ENCODE peak calls at places on chromosomes 13 and 19, in nine cellular contexts. One of them, this sample, is unnamed.

GRCh38 chr13:31885994-31886393 is 145.6 kb upstream of the FRY start:
- DNase-seq in endothelial cell: no peak
- DNase-seq in stomach: no peak
- DNase-seq in neural crest cell: no peak
- DNase-seq in pancreas: no peak
- DNase-seq in brain microvascular endothelial cell: no peak
- DNase-seq in sigmoid colon: no peak
- DNase-seq in cardiac muscle cell: peak
- DNase-seq in AG04450: no peak
- DNase-seq in this sample: no peak

GRCh38 chr13:23558675-23559536 is 11.3 kb upstream of the TNFRSF19 start:
- DNase-seq in endothelial cell: no peak
- DNase-seq in stomach: peak
- DNase-seq in neural crest cell: peak
- DNase-seq in pancreas: no peak
- DNase-seq in brain microvascular endothelial cell: peak
- DNase-seq in sigmoid colon: peak
- DNase-seq in cardiac muscle cell: peak
- DNase-seq in AG04450: peak
- DNase-seq in this sample: no peak

GRCh38 chr19:44807162-44807561 is 1.7 kb upstream of the BCAM start:
- DNase-seq in endothelial cell: no peak
- DNase-seq in stomach: peak
- DNase-seq in neural crest cell: no peak
- DNase-seq in pancreas: no peak
- DNase-seq in brain microvascular endothelial cell: no peak
- DNase-seq in sigmoid colon: no peak
- DNase-seq in cardiac muscle cell: no peak
- DNase-seq in AG04450: no peak
- DNase-seq in this sample: no peak

GRCh38 chr13:48275507-48275906 is 28.0 kb upstream of the RB1 start:
- DNase-seq in endothelial cell: no peak
- DNase-seq in stomach: no peak
- DNase-seq in neural crest cell: no peak
- DNase-seq in pancreas: no peak
- DNase-seq in brain microvascular endothelial cell: no peak
- DNase-seq in sigmoid colon: no peak
- DNase-seq in cardiac muscle cell: no peak
- DNase-seq in AG04450: no peak
- DNase-seq in this sample: no peak

GRCh38 chr19:35247526-35248309 is 1.1 kb upstream of the LSR start:
- DNase-seq in endothelial cell: peak
- DNase-seq in stomach: peak
- DNase-seq in neural crest cell: no peak
- DNase-seq in pancreas: peak
- DNase-seq in brain microvascular endothelial cell: no peak
- DNase-seq in sigmoid colon: no peak
- DNase-seq in cardiac muscle cell: peak
- DNase-seq in AG04450: no peak
- DNase-seq in this sample: peak

GRCh38 chr13:77918391-77919261 is at the start of gene EDNRB:
- DNase-seq in endothelial cell: peak
- DNase-seq in stomach: peak
- DNase-seq in neural crest cell: peak
- DNase-seq in pancreas: peak
- DNase-seq in brain microvascular endothelial cell: peak
- DNase-seq in sigmoid colon: peak
- DNase-seq in cardiac muscle cell: peak
- DNase-seq in AG04450: no peak
- DNase-seq in this sample: no peak

GRCh38 chr19:1295169-1296012 is 9.7 kb downstream of the EFNA2 start:
- DNase-seq in endothelial cell: peak
- DNase-seq in stomach: no peak
- DNase-seq in neural crest cell: no peak
- DNase-seq in pancreas: no peak
- DNase-seq in brain microvascular endothelial cell: no peak
- DNase-seq in sigmoid colon: no peak
- DNase-seq in cardiac muscle cell: peak
- DNase-seq in AG04450: no peak
- DNase-seq in this sample: no peak

GRCh38 chr19:2577722-2578335 is 101.9 kb downstream of the GADD45B start:
- DNase-seq in endothelial cell: no peak
- DNase-seq in stomach: no peak
- DNase-seq in neural crest cell: no peak
- DNase-seq in pancreas: peak
- DNase-seq in brain microvascular endothelial cell: no peak
- DNase-seq in sigmoid colon: peak
- DNase-seq in cardiac muscle cell: no peak
- DNase-seq in AG04450: no peak
- DNase-seq in this sample: no peak

GRCh38 chr19:29671393-29672076 is 6.3 kb downstream of the PLEKHF1 start:
- DNase-seq in endothelial cell: no peak
- DNase-seq in stomach: peak
- DNase-seq in neural crest cell: no peak
- DNase-seq in pancreas: no peak
- DNase-seq in brain microvascular endothelial cell: peak
- DNase-seq in sigmoid colon: peak
- DNase-seq in cardiac muscle cell: no peak
- DNase-seq in AG04450: no peak
- DNase-seq in this sample: no peak

GRCh38 chr13:50320297-50320862 is 305.1 kb downstream of the KCNRG start:
- DNase-seq in endothelial cell: no peak
- DNase-seq in stomach: no peak
- DNase-seq in neural crest cell: no peak
- DNase-seq in pancreas: no peak
- DNase-seq in brain microvascular endothelial cell: peak
- DNase-seq in sigmoid colon: no peak
- DNase-seq in cardiac muscle cell: no peak
- DNase-seq in AG04450: peak
- DNase-seq in this sample: no peak

GRCh38 chr13:34277971-34278370 is 460.0 kb downstream of the RFC3 start:
- DNase-seq in endothelial cell: no peak
- DNase-seq in stomach: no peak
- DNase-seq in neural crest cell: no peak
- DNase-seq in pancreas: no peak
- DNase-seq in brain microvascular endothelial cell: no peak
- DNase-seq in sigmoid colon: no peak
- DNase-seq in cardiac muscle cell: no peak
- DNase-seq in AG04450: no peak
- DNase-seq in this sample: no peak

GRCh38 chr19:53545271-53546065 is 7.5 kb downstream of the ZNF331 start:
- DNase-seq in endothelial cell: no peak
- DNase-seq in stomach: no peak
- DNase-seq in neural crest cell: no peak
- DNase-seq in pancreas: no peak
- DNase-seq in brain microvascular endothelial cell: peak
- DNase-seq in sigmoid colon: no peak
- DNase-seq in cardiac muscle cell: no peak
- DNase-seq in AG04450: no peak
- DNase-seq in this sample: no peak

GRCh38 chr19:39417463-39418181 is 5.2 kb downstream of the PLEKHG2 start:
- DNase-seq in endothelial cell: no peak
- DNase-seq in stomach: no peak
- DNase-seq in neural crest cell: no peak
- DNase-seq in pancreas: no peak
- DNase-seq in brain microvascular endothelial cell: no peak
- DNase-seq in sigmoid colon: no peak
- DNase-seq in cardiac muscle cell: no peak
- DNase-seq in AG04450: no peak
- DNase-seq in this sample: no peak

GRCh38 chr13:54676526-54677113 is 1648.0 kb downstream of the OLFM4 start:
- DNase-seq in endothelial cell: no peak
- DNase-seq in stomach: no peak
- DNase-seq in neural crest cell: no peak
- DNase-seq in pancreas: no peak
- DNase-seq in brain microvascular endothelial cell: no peak
- DNase-seq in sigmoid colon: no peak
- DNase-seq in cardiac muscle cell: no peak
- DNase-seq in AG04450: no peak
- DNase-seq in this sample: no peak

DNA sequence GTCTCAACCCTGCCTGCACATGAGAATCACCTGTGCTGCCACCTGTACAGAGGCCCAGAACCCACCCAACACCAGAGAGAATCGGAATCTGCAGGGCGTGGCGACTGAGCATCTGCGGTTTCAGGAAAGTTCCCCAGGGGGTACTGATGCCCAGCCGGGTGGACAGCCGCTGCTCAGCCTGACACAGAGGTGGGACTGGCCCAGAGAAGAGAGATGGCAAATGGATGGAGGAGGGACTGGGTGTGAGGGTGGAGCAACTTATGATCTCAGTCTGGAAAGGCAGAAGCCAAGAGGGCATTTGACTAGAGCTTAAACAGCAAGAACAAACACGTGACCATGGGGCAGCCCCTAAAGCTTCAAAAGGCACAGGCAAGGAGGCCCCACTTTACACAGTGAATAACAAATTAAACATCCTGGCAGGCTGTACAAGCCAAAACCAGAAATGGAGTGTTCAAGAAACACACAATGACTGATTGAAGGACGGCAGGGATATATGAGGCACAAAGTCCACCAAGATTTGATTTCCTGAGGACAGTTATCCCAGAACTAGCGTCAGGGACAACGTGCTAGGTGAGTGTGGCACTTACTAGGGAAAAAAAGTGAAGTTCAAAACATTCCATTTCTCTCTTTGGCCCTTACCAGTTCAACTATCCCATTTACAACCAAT is 3.1 kb downstream of the RANBP3 start:
- DNase-seq in endothelial cell: no peak
- DNase-seq in stomach: no peak
- DNase-seq in neural crest cell: no peak
- DNase-seq in pancreas: no peak
- DNase-seq in brain microvascular endothelial cell: no peak
- DNase-seq in sigmoid colon: no peak
- DNase-seq in cardiac muscle cell: no peak
- DNase-seq in AG04450: no peak
- DNase-seq in this sample: no peak
- TF ChIP-seq CTCF in endothelial cell: no peak
- TF ChIP-seq CTCF in stomach: no peak
- TF ChIP-seq CTCF in neural crest cell: no peak
- TF ChIP-seq CTCF in pancreas: no peak
- TF ChIP-seq CTCF in brain microvascular endothelial cell: no peak
- TF ChIP-seq CTCF in sigmoid colon: no peak
- TF ChIP-seq CTCF in cardiac muscle cell: no peak
- TF ChIP-seq CTCF in AG04450: no peak
- TF ChIP-seq CTCF in this sample: no peak

GRCh38 chr13:84870190-84870589 is 929.0 kb downstream of the SLITRK6 start:
- DNase-seq in endothelial cell: no peak
- DNase-seq in stomach: no peak
- DNase-seq in neural crest cell: no peak
- DNase-seq in pancreas: no peak
- DNase-seq in brain microvascular endothelial cell: no peak
- DNase-seq in sigmoid colon: no peak
- DNase-seq in cardiac muscle cell: no peak
- DNase-seq in AG04450: no peak
- DNase-seq in this sample: no peak
- TF ChIP-seq CTCF in endothelial cell: no peak
- TF ChIP-seq CTCF in stomach: no peak
- TF ChIP-seq CTCF in neural crest cell: peak
- TF ChIP-seq CTCF in pancreas: no peak
- TF ChIP-seq CTCF in brain microvascular endothelial cell: peak
- TF ChIP-seq CTCF in sigmoid colon: no peak
- TF ChIP-seq CTCF in cardiac muscle cell: no peak
- TF ChIP-seq CTCF in AG04450: peak
- TF ChIP-seq CTCF in this sample: no peak

DNA sequence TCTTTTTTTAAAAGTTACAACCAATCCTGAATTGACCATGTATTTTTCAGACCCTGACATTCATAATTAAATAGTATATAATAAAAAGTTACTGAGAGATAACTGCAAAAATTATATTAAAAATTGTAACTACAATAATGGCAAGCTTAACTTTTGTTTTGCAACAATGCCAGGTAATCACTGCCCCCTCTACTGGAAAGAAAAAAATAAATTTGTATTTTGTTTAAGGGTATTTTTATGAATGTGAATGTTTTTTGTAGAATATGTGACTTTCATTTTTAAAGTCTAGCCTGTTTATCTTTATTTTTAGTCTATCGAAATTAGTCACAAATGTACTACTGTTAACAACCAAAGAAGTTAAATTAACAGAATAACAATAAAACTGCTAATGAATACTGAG is 21.7 kb downstream of the MRPS31 start:
- DNase-seq in endothelial cell: no peak
- DNase-seq in stomach: no peak
- DNase-seq in neural crest cell: no peak
- DNase-seq in pancreas: no peak
- DNase-seq in brain microvascular endothelial cell: no peak
- DNase-seq in sigmoid colon: no peak
- DNase-seq in cardiac muscle cell: no peak
- DNase-seq in AG04450: no peak
- DNase-seq in this sample: no peak
- TF ChIP-seq CTCF in endothelial cell: peak
- TF ChIP-seq CTCF in stomach: no peak
- TF ChIP-seq CTCF in neural crest cell: peak
- TF ChIP-seq CTCF in pancreas: no peak
- TF ChIP-seq CTCF in brain microvascular endothelial cell: peak
- TF ChIP-seq CTCF in sigmoid colon: no peak
- TF ChIP-seq CTCF in cardiac muscle cell: peak
- TF ChIP-seq CTCF in AG04450: peak
- TF ChIP-seq CTCF in this sample: peak

GRCh38 chr13:53200498-53201453 is 172.2 kb downstream of the OLFM4 start:
- DNase-seq in endothelial cell: peak
- DNase-seq in stomach: peak
- DNase-seq in neural crest cell: peak
- DNase-seq in pancreas: peak
- DNase-seq in brain microvascular endothelial cell: no peak
- DNase-seq in sigmoid colon: peak
- DNase-seq in cardiac muscle cell: peak
- DNase-seq in AG04450: no peak
- DNase-seq in this sample: peak
- TF ChIP-seq CTCF in endothelial cell: peak
- TF ChIP-seq CTCF in stomach: no peak
- TF ChIP-seq CTCF in neural crest cell: peak
- TF ChIP-seq CTCF in pancreas: peak
- TF ChIP-seq CTCF in brain microvascular endothelial cell: peak
- TF ChIP-seq CTCF in sigmoid colon: no peak
- TF ChIP-seq CTCF in cardiac muscle cell: peak
- TF ChIP-seq CTCF in AG04450: peak
- TF ChIP-seq CTCF in this sample: peak